ENCODE peak calls at places on chromosomes 3 and 15, in four cellular contexts. One of them, this sample, is unnamed.

GRCh38 chr3:152302521-152303021 is 33.8 kb downstream of the MBNL1 start:
- DNase-seq in left lung: no peak
- DNase-seq in epithelial cell of esophagus: no peak
- DNase-seq in heart left ventricle: no peak
- DNase-seq in this sample: peak

GRCh38 chr3:197466586-197467399 is 89.0 kb downstream of the BDH1 start:
- DNase-seq in left lung: no peak
- DNase-seq in epithelial cell of esophagus: peak
- DNase-seq in heart left ventricle: no peak
- DNase-seq in this sample: no peak

GRCh38 chr15:96312641-96313335 is 17.7 kb upstream of the NR2F2 start:
- DNase-seq in left lung: no peak
- DNase-seq in epithelial cell of esophagus: peak
- DNase-seq in heart left ventricle: no peak
- DNase-seq in this sample: no peak

GRCh38 chr3:54846085-54846484 is 81.8 kb downstream of the LRTM1 start:
- DNase-seq in left lung: no peak
- DNase-seq in epithelial cell of esophagus: no peak
- DNase-seq in heart left ventricle: no peak
- DNase-seq in this sample: no peak

GRCh38 chr3:42872718-42873117 is 3.0 kb downstream of the CYP8B1 start:
- DNase-seq in left lung: no peak
- DNase-seq in epithelial cell of esophagus: no peak
- DNase-seq in heart left ventricle: no peak
- DNase-seq in this sample: no peak

GRCh38 chr3:72186485-72186864 is 401.5 kb upstream of the PROK2 start:
- DNase-seq in left lung: no peak
- DNase-seq in epithelial cell of esophagus: peak
- DNase-seq in heart left ventricle: no peak
- DNase-seq in this sample: no peak

GRCh38 chr3:53350652-53351051 is 3.3 kb upstream of the DCP1A start:
- DNase-seq in left lung: no peak
- DNase-seq in epithelial cell of esophagus: peak
- DNase-seq in heart left ventricle: no peak
- DNase-seq in this sample: no peak

GRCh38 chr3:9778102-9778501 is 8.4 kb upstream of the CAMK1 start:
- DNase-seq in left lung: no peak
- DNase-seq in epithelial cell of esophagus: peak
- DNase-seq in heart left ventricle: no peak
- DNase-seq in this sample: no peak

GRCh38 chr15:39267685-39268084 is 313.2 kb upstream of the THBS1 start:
- DNase-seq in left lung: no peak
- DNase-seq in epithelial cell of esophagus: no peak
- DNase-seq in heart left ventricle: no peak
- DNase-seq in this sample: no peak

GRCh38 chr3:38039899-38040261 is 872 bp downstream of the DLEC1 start:
- DNase-seq in left lung: peak
- DNase-seq in epithelial cell of esophagus: peak
- DNase-seq in heart left ventricle: peak
- DNase-seq in this sample: no peak

GRCh38 chr3:128935922-128936321 is 56.5 kb downstream of the ACAD9 start:
- DNase-seq in left lung: no peak
- DNase-seq in epithelial cell of esophagus: no peak
- DNase-seq in heart left ventricle: no peak
- DNase-seq in this sample: no peak

GRCh38 chr3:50186096-50186495 is 5.3 kb upstream of the GNAT1 start:
- DNase-seq in left lung: no peak
- DNase-seq in epithelial cell of esophagus: no peak
- DNase-seq in heart left ventricle: peak
- DNase-seq in this sample: no peak

GRCh38 chr3:184551614-184552256 is 9.8 kb upstream of the EPHB3 start:
- DNase-seq in left lung: peak
- DNase-seq in epithelial cell of esophagus: no peak
- DNase-seq in heart left ventricle: no peak
- DNase-seq in this sample: no peak

GRCh38 chr3:23865595-23866396 is 51.0 kb downstream of the NKIRAS1 start:
- DNase-seq in left lung: no peak
- DNase-seq in epithelial cell of esophagus: no peak
- DNase-seq in heart left ventricle: no peak
- DNase-seq in this sample: no peak

GRCh38 chr3:127744875-127745274 is 72.1 kb downstream of the ABTB1 start:
- DNase-seq in left lung: no peak
- DNase-seq in epithelial cell of esophagus: no peak
- DNase-seq in heart left ventricle: no peak
- DNase-seq in this sample: no peak

GRCh38 chr15:70892912-70893560 is 410 bp downstream of the LRRC49 start:
- DNase-seq in left lung: no peak
- DNase-seq in epithelial cell of esophagus: peak
- DNase-seq in heart left ventricle: no peak
- DNase-seq in this sample: no peak

GRCh38 chr3:98343647-98344507 is 9.8 kb upstream of the OR5K4 start:
- DNase-seq in left lung: no peak
- DNase-seq in epithelial cell of esophagus: peak
- DNase-seq in heart left ventricle: no peak
- DNase-seq in this sample: no peak

GRCh38 chr3:140580746-140581145 is 97.1 kb upstream of the TRIM42 start:
- DNase-seq in left lung: no peak
- DNase-seq in epithelial cell of esophagus: peak
- DNase-seq in heart left ventricle: no peak
- DNase-seq in this sample: no peak

GRCh38 chr15:74773731-74774252 is 8.1 kb upstream of the CSK start:
- DNase-seq in left lung: peak
- DNase-seq in epithelial cell of esophagus: peak
- DNase-seq in heart left ventricle: no peak
- DNase-seq in this sample: no peak

GRCh38 chr3:190084983-190085382 is 35.7 kb downstream of the P3H2 start:
- DNase-seq in left lung: no peak
- DNase-seq in epithelial cell of esophagus: no peak
- DNase-seq in heart left ventricle: no peak
- DNase-seq in this sample: no peak

GRCh38 chr15:39999538-39999937 is 39.4 kb downstream of the SRP14 start:
- DNase-seq in left lung: no peak
- DNase-seq in epithelial cell of esophagus: no peak
- DNase-seq in heart left ventricle: no peak
- DNase-seq in this sample: no peak

GRCh38 chr15:69747193-69747592 is 294.6 kb downstream of the RPLP1 start:
- DNase-seq in left lung: no peak
- DNase-seq in epithelial cell of esophagus: no peak
- DNase-seq in heart left ventricle: no peak
- DNase-seq in this sample: no peak

GRCh38 chr3:65988440-65988839 is 50.3 kb downstream of the MAGI1 start:
- DNase-seq in left lung: no peak
- DNase-seq in epithelial cell of esophagus: no peak
- DNase-seq in heart left ventricle: no peak
- DNase-seq in this sample: no peak

GRCh38 chr3:194879991-194880939 is 194.6 kb downstream of the FAM43A start:
- DNase-seq in left lung: no peak
- DNase-seq in epithelial cell of esophagus: no peak
- DNase-seq in heart left ventricle: peak
- DNase-seq in this sample: no peak

GRCh38 chr15:71346464-71346863 is 231.2 kb downstream of the THSD4 start:
- DNase-seq in left lung: no peak
- DNase-seq in epithelial cell of esophagus: no peak
- DNase-seq in heart left ventricle: no peak
- DNase-seq in this sample: no peak

GRCh38 chr15:34855893-34856292 is 60.5 kb upstream of the ACTC1 start:
- DNase-seq in left lung: no peak
- DNase-seq in epithelial cell of esophagus: peak
- DNase-seq in heart left ventricle: no peak
- DNase-seq in this sample: peak

GRCh38 chr3:27380433-27381357 is 11.5 kb upstream of the NEK10 start:
- DNase-seq in left lung: no peak
- DNase-seq in epithelial cell of esophagus: no peak
- DNase-seq in heart left ventricle: no peak
- DNase-seq in this sample: no peak

GRCh38 chr15:78129098-78130011 is 1.9 kb downstream of the CIB2 start:
- DNase-seq in left lung: no peak
- DNase-seq in epithelial cell of esophagus: no peak
- DNase-seq in heart left ventricle: no peak
- DNase-seq in this sample: no peak

GRCh38 chr3:52845691-52846426 is 11.0 kb upstream of the MUSTN1 start:
- DNase-seq in left lung: no peak
- DNase-seq in epithelial cell of esophagus: no peak
- DNase-seq in heart left ventricle: peak
- DNase-seq in this sample: no peak

DNA sequence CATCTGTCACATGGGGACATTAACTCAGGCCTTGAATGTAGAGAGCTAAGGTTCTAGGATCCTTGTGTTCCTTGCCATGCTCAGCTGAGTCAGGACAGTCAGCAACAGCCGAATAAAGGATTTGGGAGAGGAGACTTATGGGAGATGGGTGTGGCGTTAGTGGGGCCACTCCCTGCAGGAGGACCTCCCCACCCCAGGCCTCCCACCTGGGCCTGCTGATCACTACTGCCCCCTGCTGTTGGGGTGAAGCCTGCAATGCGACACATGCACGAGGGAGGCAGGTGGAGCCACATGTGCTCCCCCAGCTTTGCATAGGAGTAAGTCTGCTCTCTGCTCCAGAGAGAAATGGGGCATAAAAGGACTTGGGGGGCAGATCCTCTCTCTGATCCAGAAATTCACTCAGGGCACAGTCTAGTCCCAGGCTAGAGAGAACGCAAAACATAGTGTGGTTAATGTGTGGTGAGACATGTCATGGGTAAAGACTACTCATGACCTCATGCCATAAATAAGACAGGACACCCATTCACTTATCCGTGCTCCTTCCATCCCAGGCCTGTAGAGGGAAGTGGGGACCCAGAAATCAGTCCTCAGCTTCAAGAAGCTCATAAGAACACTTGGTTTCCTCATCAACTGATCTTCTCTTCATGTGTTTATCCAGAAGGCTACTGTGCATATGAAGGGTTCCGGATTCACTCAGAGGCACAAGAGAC is 19.4 kb downstream of the RBP1 start:
- DNase-seq in left lung: no peak
- DNase-seq in epithelial cell of esophagus: peak
- DNase-seq in heart left ventricle: no peak
- DNase-seq in this sample: no peak
- TF ChIP-seq CTCF in left lung: no peak
- TF ChIP-seq CTCF in epithelial cell of esophagus: peak
- TF ChIP-seq CTCF in heart left ventricle: peak
- TF ChIP-seq CTCF in this sample: peak

DNA sequence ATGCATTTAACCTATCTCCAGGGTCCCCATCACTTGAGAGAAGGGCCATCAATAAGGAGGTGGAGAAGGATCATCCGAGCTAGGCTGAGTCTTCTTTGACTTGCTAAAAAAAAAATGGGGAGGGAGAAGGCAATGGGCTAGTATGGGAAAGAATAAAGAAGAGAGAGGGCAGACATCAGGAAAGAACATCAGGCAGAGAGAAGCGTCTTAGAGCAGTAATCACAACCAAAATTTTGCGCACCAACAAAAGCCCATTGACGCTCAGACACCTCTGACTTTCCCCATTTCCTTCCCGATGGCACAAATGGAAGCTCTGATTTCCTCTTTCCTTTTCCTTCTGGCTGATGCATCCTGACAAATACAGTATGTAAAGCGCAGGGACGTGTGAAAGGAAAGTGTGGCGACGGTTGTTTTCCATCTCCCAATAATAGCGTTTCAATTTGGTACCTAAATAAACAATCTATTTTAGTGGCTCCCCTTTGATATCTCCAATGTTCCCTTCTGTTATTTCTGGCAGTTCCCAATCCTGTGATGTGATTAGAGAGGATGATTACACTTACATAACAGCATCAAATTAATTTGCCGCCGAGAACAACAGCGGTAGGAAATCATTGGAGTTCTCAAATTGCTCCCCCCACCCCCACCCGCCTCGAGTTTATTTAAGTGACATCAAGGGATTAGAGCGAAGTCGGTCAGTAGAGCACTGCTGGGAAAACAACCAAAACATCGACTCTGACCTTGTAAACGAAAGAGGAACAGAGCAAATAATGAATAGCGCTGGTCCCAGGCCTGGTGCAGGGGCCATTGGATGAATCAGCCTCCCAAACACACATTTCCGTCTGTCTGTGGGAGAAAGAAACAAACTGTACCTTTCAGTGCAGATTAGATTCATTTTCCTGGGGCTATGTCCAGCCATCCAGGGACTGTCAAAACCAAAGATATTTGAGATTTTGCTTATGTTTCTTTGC is 273.3 kb upstream of the ICE2 start:
- DNase-seq in left lung: no peak
- DNase-seq in epithelial cell of esophagus: no peak
- DNase-seq in heart left ventricle: no peak
- DNase-seq in this sample: peak
- H3K4me3 ChIP-seq in left lung: no peak
- H3K4me3 ChIP-seq in epithelial cell of esophagus: no peak
- H3K4me3 ChIP-seq in heart left ventricle: peak
- H3K4me3 ChIP-seq in this sample: no peak

GRCh38 chr15:52540374-52541012 is 11.8 kb upstream of the MYO5A start:
- DNase-seq in left lung: no peak
- DNase-seq in epithelial cell of esophagus: no peak
- DNase-seq in heart left ventricle: no peak
- DNase-seq in this sample: no peak

GRCh38 chr15:52551762-52552161 is 17.1 kb downstream of the ARPP19 start:
- DNase-seq in left lung: no peak
- DNase-seq in epithelial cell of esophagus: no peak
- DNase-seq in heart left ventricle: no peak
- DNase-seq in this sample: no peak

GRCh38 chr15:52546031-52546751 is 17.5 kb upstream of the MYO5A start:
- DNase-seq in left lung: no peak
- DNase-seq in epithelial cell of esophagus: no peak
- DNase-seq in heart left ventricle: no peak
- DNase-seq in this sample: no peak
- TF ChIP-seq CTCF in left lung: no peak
- TF ChIP-seq CTCF in epithelial cell of esophagus: no peak
- TF ChIP-seq CTCF in heart left ventricle: no peak
- TF ChIP-seq CTCF in this sample: no peak

GRCh38 chr3:99867594-99868437 is 50.2 kb downstream of the CMSS1 start:
- DNase-seq in left lung: no peak
- DNase-seq in epithelial cell of esophagus: no peak
- DNase-seq in heart left ventricle: no peak
- DNase-seq in this sample: no peak
- H3K4me3 ChIP-seq in left lung: no peak
- H3K4me3 ChIP-seq in epithelial cell of esophagus: no peak
- H3K4me3 ChIP-seq in heart left ventricle: peak
- H3K4me3 ChIP-seq in this sample: no peak

DNA sequence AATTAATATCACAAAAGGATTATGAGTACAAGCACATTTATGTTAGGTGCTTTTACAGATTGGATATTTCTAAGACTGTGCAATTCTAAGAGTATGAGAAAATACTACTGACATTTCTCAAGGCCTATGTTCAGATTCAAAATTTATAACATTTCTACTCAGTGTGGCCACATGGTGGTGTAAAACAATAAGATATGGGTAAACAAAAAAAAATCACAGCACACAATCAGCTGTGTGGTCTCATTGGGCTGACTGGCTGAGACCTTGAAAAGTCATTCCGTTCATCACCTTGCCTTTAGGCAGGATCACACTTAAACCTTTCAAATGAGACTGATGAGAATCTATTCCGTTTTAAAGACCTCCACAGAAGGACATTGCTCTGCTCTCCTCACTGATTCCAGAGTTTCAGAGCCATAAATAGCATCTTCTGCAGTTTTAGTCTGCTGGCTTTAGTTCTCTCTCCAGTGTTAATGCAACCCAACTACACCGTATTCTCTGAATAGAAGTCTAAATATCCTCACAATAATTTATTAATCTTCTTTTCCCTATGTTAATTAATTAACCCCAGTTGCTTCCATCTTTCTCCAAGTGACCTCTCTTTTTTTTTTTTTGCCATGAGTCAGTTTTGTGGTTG is 158.2 kb downstream of the SPATA16 start:
- DNase-seq in left lung: no peak
- DNase-seq in epithelial cell of esophagus: no peak
- DNase-seq in heart left ventricle: no peak
- DNase-seq in this sample: no peak
- TF ChIP-seq CTCF in left lung: no peak
- TF ChIP-seq CTCF in epithelial cell of esophagus: no peak
- TF ChIP-seq CTCF in heart left ventricle: peak
- TF ChIP-seq CTCF in this sample: peak

This sample was measured in retinal pigment epithelial cell.